ENCODE peak calls at places on chromosomes 12 and 14, in seven cellular contexts. One of them, this sample, is unnamed.
A peak's percentile ranks its signal among the peaks of the same experiment; 100 is the strongest.

GRCh38 chr14:49692895-49693737 is at the start of gene KLHDC1:
- DNase-seq in NCI-H460: peak; percentile 42
- DNase-seq in DMS79: peak; percentile 56
- DNase-seq in DMS53: peak; percentile 89
- DNase-seq in effector CD4-positive, alpha-beta T cell: peak; percentile 76
- DNase-seq in GM13976: peak; percentile 80
- DNase-seq in lung: peak; percentile 86
- DNase-seq in this sample: peak; percentile 88

GRCh38 chr12:8622681-8623080 is 10.0 kb upstream of the AICDA start:
- DNase-seq in effector CD4-positive, alpha-beta T cell: no peak
- DNase-seq in DMS79: no peak
- DNase-seq in DMS53: no peak
- DNase-seq in lung: no peak
- DNase-seq in GM13976: no peak
- DNase-seq in NCI-H460: no peak
- DNase-seq in this sample: no peak

GRCh38 chr14:91693342-91693741 is 38.5 kb downstream of the CATSPERB start:
- DNase-seq in lung: no peak
- DNase-seq in effector CD4-positive, alpha-beta T cell: no peak
- DNase-seq in GM13976: no peak
- DNase-seq in NCI-H460: no peak
- DNase-seq in DMS53: no peak
- DNase-seq in DMS79: no peak
- DNase-seq in this sample: no peak

GRCh38 chr14:22333408-22334274 is 255.4 kb downstream of the DAD1 start:
- DNase-seq in GM13976: no peak
- DNase-seq in effector CD4-positive, alpha-beta T cell: no peak
- DNase-seq in NCI-H460: peak; percentile 93
- DNase-seq in lung: no peak
- DNase-seq in DMS53: peak; percentile 92
- DNase-seq in DMS79: no peak
- DNase-seq in this sample: no peak

GRCh38 chr12:53974084-53975018 is at the start of gene HOTAIR:
- DNase-seq in effector CD4-positive, alpha-beta T cell: no peak
- DNase-seq in GM13976: peak; percentile 72
- DNase-seq in DMS53: peak; percentile 38
- DNase-seq in NCI-H460: no peak
- DNase-seq in DMS79: no peak
- DNase-seq in lung: no peak
- DNase-seq in this sample: no peak

GRCh38 chr14:103889313-103890051 is 38.8 kb upstream of the TDRD9 start:
- DNase-seq in GM13976: no peak
- DNase-seq in lung: no peak
- DNase-seq in NCI-H460: no peak
- DNase-seq in effector CD4-positive, alpha-beta T cell: no peak
- DNase-seq in DMS53: peak; percentile 77
- DNase-seq in DMS79: no peak
- DNase-seq in this sample: no peak

GRCh38 chr12:72209096-72209495 is 63.1 kb upstream of the TRHDE start:
- DNase-seq in effector CD4-positive, alpha-beta T cell: no peak
- DNase-seq in DMS53: no peak
- DNase-seq in GM13976: no peak
- DNase-seq in DMS79: no peak
- DNase-seq in NCI-H460: no peak
- DNase-seq in lung: no peak
- DNase-seq in this sample: no peak

GRCh38 chr14:77808250-77808649 is 8.3 kb downstream of the ADCK1 start:
- DNase-seq in DMS79: no peak
- DNase-seq in NCI-H460: no peak
- DNase-seq in effector CD4-positive, alpha-beta T cell: no peak
- DNase-seq in GM13976: no peak
- DNase-seq in lung: no peak
- DNase-seq in DMS53: no peak
- DNase-seq in this sample: no peak

GRCh38 chr14:20690848-20691640 is 2.5 kb downstream of the ANG start:
- DNase-seq in DMS79: peak; percentile 29
- DNase-seq in DMS53: peak; percentile 55
- DNase-seq in lung: peak; percentile 53
- DNase-seq in effector CD4-positive, alpha-beta T cell: peak; percentile 36
- DNase-seq in NCI-H460: peak; percentile 78
- DNase-seq in GM13976: peak; percentile 77
- DNase-seq in this sample: peak; percentile 63

GRCh38 chr12:120892265-120892664 is 11.9 kb downstream of the SPPL3 start:
- DNase-seq in DMS53: no peak
- DNase-seq in NCI-H460: no peak
- DNase-seq in GM13976: no peak
- DNase-seq in lung: no peak
- DNase-seq in effector CD4-positive, alpha-beta T cell: no peak
- DNase-seq in DMS79: no peak
- DNase-seq in this sample: no peak

GRCh38 chr14:45261209-45261608 is 8.2 kb upstream of the MIS18BP1 start:
- DNase-seq in NCI-H460: no peak
- DNase-seq in DMS53: no peak
- DNase-seq in effector CD4-positive, alpha-beta T cell: no peak
- DNase-seq in lung: no peak
- DNase-seq in DMS79: no peak
- DNase-seq in GM13976: no peak
- DNase-seq in this sample: no peak

GRCh38 chr12:2390133-2390532 is 337.3 kb downstream of the CACNA1C start:
- DNase-seq in NCI-H460: no peak
- DNase-seq in DMS53: no peak
- DNase-seq in effector CD4-positive, alpha-beta T cell: no peak
- DNase-seq in GM13976: no peak
- DNase-seq in lung: no peak
- DNase-seq in DMS79: no peak
- DNase-seq in this sample: no peak

GRCh38 chr12:29921307-29921706 is 137.6 kb upstream of the TMTC1 start:
- DNase-seq in effector CD4-positive, alpha-beta T cell: no peak
- DNase-seq in GM13976: no peak
- DNase-seq in DMS53: peak; percentile 83
- DNase-seq in lung: no peak
- DNase-seq in NCI-H460: no peak
- DNase-seq in DMS79: no peak
- DNase-seq in this sample: no peak

GRCh38 chr12:2619136-2619535 is 175.6 kb upstream of the FKBP4 start:
- DNase-seq in DMS79: no peak
- DNase-seq in effector CD4-positive, alpha-beta T cell: no peak
- DNase-seq in GM13976: no peak
- DNase-seq in lung: no peak
- DNase-seq in DMS53: no peak
- DNase-seq in NCI-H460: no peak
- DNase-seq in this sample: no peak

GRCh38 chr12:41891226-41891625 is 253.4 kb downstream of the GXYLT1 start:
- DNase-seq in lung: no peak
- DNase-seq in DMS79: no peak
- DNase-seq in NCI-H460: no peak
- DNase-seq in GM13976: no peak
- DNase-seq in effector CD4-positive, alpha-beta T cell: no peak
- DNase-seq in DMS53: no peak
- DNase-seq in this sample: no peak

GRCh38 chr14:53128303-53128702 is 24.8 kb downstream of the DDHD1 start:
- DNase-seq in DMS53: no peak
- DNase-seq in lung: no peak
- DNase-seq in NCI-H460: no peak
- DNase-seq in GM13976: no peak
- DNase-seq in DMS79: no peak
- DNase-seq in effector CD4-positive, alpha-beta T cell: no peak
- DNase-seq in this sample: no peak

This sample was measured in right atrium auricular region.